ENCODE peak calls at places on chromosomes 2 and 18, in five cellular contexts. S, C, T, E and R are unnamed samples.

GRCh38 chr2:201175971-201176570 is 6.9 kb upstream of the CASP10 start:
- DNase-seq in S (no peak), C (peak), T (no peak), E (no peak), R (no peak)

GRCh38 chr18:9380101-9380500 is 45.5 kb downstream of the TWSG1 start:
- DNase-seq in S (no peak), C (no peak), T (no peak), E (no peak), R (no peak)

GRCh38 chr2:19860022-19860421 is 41.8 kb downstream of the TTC32 start:
- DNase-seq in S (no peak), C (no peak), T (no peak), E (no peak), R (no peak)

GRCh38 chr2:32427672-32428622 is 71.1 kb downstream of the BIRC6 start:
- DNase-seq in S (no peak), C (no peak), T (no peak), E (peak), R (no peak)

GRCh38 chr2:50006327-50006726 is 852.0 kb upstream of the FSHR start:
- DNase-seq in S (peak), C (no peak), T (no peak), E (no peak), R (no peak)

GRCh38 chr2:216205486-216205885 is 96.3 kb downstream of the XRCC5 start:
- DNase-seq in S (no peak), C (no peak), T (no peak), E (no peak), R (no peak)

GRCh38 chr2:101151141-101151858 is at the start of gene TBC1D8:
- DNase-seq in S (no peak), C (peak), T (no peak), E (peak), R (peak)

GRCh38 chr2:64888591-64889309 is 100.4 kb upstream of the SLC1A4 start:
- DNase-seq in S (no peak), C (peak), T (no peak), E (peak), R (peak)

GRCh38 chr2:17813742-17814458 is 2.4 kb upstream of the MSGN1 start:
- DNase-seq in S (no peak), C (no peak), T (peak), E (no peak), R (no peak)

GRCh38 chr18:36903215-36903928 is 74.4 kb downstream of the KIAA1328 start:
- DNase-seq in S (no peak), C (no peak), T (no peak), E (no peak), R (no peak)

GRCh38 chr2:227788556-227788955 is 25.1 kb upstream of the CCL20 start:
- DNase-seq in S (no peak), C (no peak), T (no peak), E (no peak), R (no peak)

GRCh38 chr2:216194013-216194412 is 84.9 kb downstream of the XRCC5 start:
- DNase-seq in S (no peak), C (no peak), T (no peak), E (no peak), R (no peak)

GRCh38 chr2:16773080-16773713 is 107.6 kb upstream of the CYRIA start:
- DNase-seq in S (no peak), C (peak), T (no peak), E (peak), R (peak)

GRCh38 chr2:7437122-7437521 is 519.9 kb downstream of the RNF144A start:
- DNase-seq in S (no peak), C (no peak), T (no peak), E (no peak), R (no peak)

DNA sequence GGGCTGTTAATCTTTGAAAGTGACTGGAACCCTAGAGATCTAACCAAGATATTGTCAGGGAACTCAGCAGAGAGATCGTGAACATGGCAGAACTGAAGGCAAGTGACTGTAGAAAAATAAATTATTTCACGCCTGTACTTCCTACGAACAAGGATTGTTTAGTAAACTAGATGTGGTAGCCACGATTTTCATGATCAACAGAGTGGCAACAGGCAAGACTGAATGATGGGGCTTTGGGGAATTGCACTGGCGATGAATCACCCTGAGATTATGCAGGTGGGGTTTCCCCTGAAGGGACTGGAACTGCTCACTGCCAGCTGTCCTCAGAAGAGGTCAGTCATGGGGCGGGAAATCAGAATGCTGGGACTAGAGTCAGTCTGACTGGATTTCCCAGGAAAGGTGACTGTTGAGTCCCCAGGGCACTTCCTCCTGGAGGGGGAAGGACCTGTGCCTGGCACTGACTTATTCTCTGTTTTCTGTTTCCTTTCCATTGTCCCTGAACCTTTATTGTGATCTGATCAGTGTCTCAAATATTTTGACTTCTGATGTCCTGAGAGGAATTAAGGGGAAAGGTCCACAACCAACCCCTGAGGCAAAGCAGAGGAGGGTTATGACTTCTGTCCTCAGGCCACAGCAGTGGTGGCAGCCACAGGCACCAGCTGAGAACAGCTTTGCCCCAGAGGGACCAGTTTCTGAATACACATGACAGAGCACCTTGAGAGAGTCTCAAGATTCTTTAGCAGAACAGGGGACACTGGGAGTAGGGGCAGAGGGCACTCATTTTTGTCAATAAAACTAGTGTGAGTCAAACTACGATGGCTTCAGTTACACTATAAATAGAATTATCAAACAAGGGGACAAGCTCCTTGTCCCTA is 70.0 kb downstream of the NAB1 start:
- DNase-seq in S (peak), C (peak), T (peak), E (peak), R (no peak)
- TF ChIP-seq CREB1 in S (no peak), C (no peak), T (peak), E (no peak), R (no peak)

GRCh38 chr2:56684371-56684770 is 500.6 kb downstream of the CCDC85A start:
- DNase-seq in S (no peak), C (no peak), T (no peak), E (no peak), R (no peak)
- TF ChIP-seq USF2 in S (no peak), C (no peak), T (no peak), E (no peak), R (no peak)

GRCh38 chr2:162232027-162232426 is 11.2 kb downstream of the FAP start:
- DNase-seq in S (no peak), C (no peak), T (no peak), E (no peak), R (no peak)

GRCh38 chr2:162234620-162235462 is 8.4 kb downstream of the FAP start:
- DNase-seq in S (no peak), C (no peak), T (no peak), E (no peak), R (no peak)

GRCh38 chr2:162233197-162233596 is 10.0 kb downstream of the FAP start:
- DNase-seq in S (no peak), C (no peak), T (no peak), E (no peak), R (no peak)

GRCh38 chr2:162230761-162231160 is 12.5 kb downstream of the FAP start:
- DNase-seq in S (no peak), C (no peak), T (no peak), E (no peak), R (no peak)

DNA sequence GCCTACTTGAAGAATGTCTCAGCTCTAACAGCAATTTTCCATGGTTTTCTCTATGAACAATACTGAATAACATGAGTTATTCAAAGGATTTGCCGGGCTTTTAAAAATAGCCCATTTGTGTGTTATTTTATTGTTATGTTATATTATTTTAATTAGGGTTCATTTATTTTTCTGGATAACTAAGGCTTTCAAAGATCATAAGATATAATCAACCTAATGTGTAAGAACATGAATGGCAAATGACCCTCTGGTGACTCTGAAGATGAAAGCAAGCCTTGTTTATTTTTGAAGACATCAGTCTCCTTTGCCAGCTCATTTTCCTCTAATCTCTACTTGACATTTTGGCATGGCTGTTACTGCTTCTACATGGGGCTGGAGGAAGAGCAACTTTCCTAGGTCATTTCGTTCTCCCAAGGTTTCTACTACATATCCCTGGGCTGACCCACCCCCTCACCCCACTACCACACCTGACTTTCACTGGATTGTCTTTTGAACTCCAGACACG is 10.6 kb downstream of the FAP start:
- DNase-seq in S (no peak), C (no peak), T (no peak), E (no peak), R (no peak)
- TF ChIP-seq CREB1 in S (no peak), C (no peak), T (no peak), E (no peak), R (no peak)

GRCh38 chr2:8681786-8682692 is at the start of gene ID2:
- DNase-seq in S (peak), C (peak), T (peak), E (peak), R (peak)

GRCh38 chr2:8679567-8679826 is 2.4 kb upstream of the ID2 start:
- DNase-seq in S (no peak), C (no peak), T (no peak), E (no peak), R (no peak)

GRCh38 chr2:8678731-8679566 is 2.9 kb upstream of the ID2 start:
- DNase-seq in S (peak), C (peak), T (no peak), E (peak), R (peak)

GRCh38 chr2:8680931-8681760 is 710 bp upstream of the ID2 start:
- DNase-seq in S (no peak), C (peak), T (peak), E (peak), R (peak)

GRCh38 chr2:8679827-8680731 is 1.8 kb upstream of the ID2 start:
- DNase-seq in S (no peak), C (peak), T (no peak), E (peak), R (no peak)
- TF ChIP-seq USF2 in S (peak), C (peak), T (peak), E (peak), R (peak)